ENCODE peak calls at places on chromosomes 11 and 22, in eight cellular contexts. D, R, P, Y, L, N, Z and I are unnamed samples.

GRCh38 chr11:27385245-27385644 is 22.2 kb upstream of the CCDC34 start:
- ATAC-seq in P (no peak), R (no peak), L (no peak), Y (peak), D (no peak), Z (no peak), N (no peak), I (no peak)

GRCh38 chr11:41245184-41245583 is 214.3 kb downstream of the LRRC4C start:
- ATAC-seq in L (no peak), Z (no peak), R (no peak), N (no peak), Y (no peak), P (no peak), D (peak), I (peak)

GRCh38 chr22:21857501-21857914 is 9.9 kb downstream of the MAPK1 start:
- ATAC-seq in D (no peak), P (peak), N (no peak), L (peak), Y (no peak), Z (no peak), R (peak), I (peak)

GRCh38 chr11:17750013-17750816 is 15.6 kb downstream of the KCNC1 start:
- ATAC-seq in P (no peak), L (no peak), D (no peak), Y (no peak), Z (no peak), N (no peak), R (no peak), I (no peak)

GRCh38 chr11:118215262-118215661 is 9.5 kb downstream of the JAML start:
- ATAC-seq in N (peak), P (peak), R (peak), Y (no peak), Z (no peak), L (no peak), D (no peak), I (no peak)

GRCh38 chr11:109865558-109866186 is 227.5 kb upstream of the ZC3H12C start:
- ATAC-seq in D (no peak), L (no peak), R (peak), Y (peak), N (no peak), P (no peak), Z (no peak), I (no peak)

GRCh38 chr22:49436056-49436455 is 391.6 kb downstream of the BRD1 start:
- ATAC-seq in P (no peak), Y (no peak), N (no peak), R (no peak), Z (no peak), L (no peak), D (no peak), I (no peak)

GRCh38 chr11:99884750-99885149 is 802.3 kb upstream of the ARHGAP42 start:
- ATAC-seq in P (no peak), Z (no peak), N (no peak), Y (no peak), R (no peak), L (no peak), D (no peak), I (no peak)

GRCh38 chr22:22855617-22856308 is 31.9 kb upstream of the IGLL5 start:
- ATAC-seq in L (peak), R (peak), Y (peak), Z (peak), P (peak), N (peak), D (peak), I (peak)

GRCh38 chr11:134615041-134615615 is 203.1 kb upstream of the B3GAT1 start:
- ATAC-seq in R (no peak), L (no peak), Z (no peak), N (no peak), Y (no peak), P (no peak), D (no peak), I (no peak)

GRCh38 chr22:19824197-19825015 is 30.3 kb downstream of the GNB1L start:
- ATAC-seq in Y (no peak), Z (peak), R (no peak), N (no peak), L (no peak), D (peak), P (no peak), I (no peak)

GRCh38 chr11:75371930-75372876 is 20.7 kb upstream of the ARRB1 start:
- ATAC-seq in R (no peak), Z (peak), L (no peak), P (no peak), D (peak), Y (peak), N (no peak), I (no peak)

GRCh38 chr11:114075891-114076441 is 16.5 kb downstream of the ZBTB16 start:
- ATAC-seq in P (peak), N (no peak), Y (peak), D (no peak), Z (no peak), L (no peak), R (no peak), I (no peak)

GRCh38 chr22:22882033-22882717 is 5.4 kb upstream of the IGLL5 start:
- ATAC-seq in Y (no peak), Z (peak), N (no peak), L (no peak), P (no peak), R (no peak), D (peak), I (no peak)

GRCh38 chr11:114426280-114426679 is 13.0 kb upstream of the REXO2 start:
- ATAC-seq in Z (no peak), R (no peak), L (no peak), N (no peak), P (no peak), Y (no peak), D (peak), I (no peak)

GRCh38 chr11:111361874-111362273 is 17.2 kb downstream of the POU2AF1 start:
- ATAC-seq in N (no peak), R (no peak), Y (no peak), L (no peak), Z (no peak), D (no peak), P (no peak), I (no peak)

GRCh38 chr11:8329961-8330361 is 66.3 kb upstream of the LMO1 start:
- ATAC-seq in Y (no peak), P (no peak), Z (no peak), L (no peak), D (no peak), N (no peak), R (no peak), I (no peak)

GRCh38 chr22:19706661-19707151 is 7.6 kb upstream of the SEPTIN5 start:
- ATAC-seq in D (no peak), N (no peak), P (no peak), Y (no peak), L (no peak), R (no peak), Z (no peak), I (no peak)

GRCh38 chr11:118640332-118641154 is 33.1 kb downstream of the PHLDB1 start:
- ATAC-seq in N (no peak), D (no peak), Z (peak), P (no peak), R (peak), Y (peak), L (no peak), I (no peak)

GRCh38 chr11:2100361-2101170 is 38.6 kb downstream of the IGF2 start:
- ATAC-seq in P (peak), L (no peak), Z (no peak), R (no peak), D (peak), N (peak), Y (no peak), I (peak)

GRCh38 chr11:78766997-78767396 is 192.3 kb upstream of the NARS2 start:
- ATAC-seq in Z (no peak), N (no peak), P (no peak), D (no peak), Y (no peak), R (no peak), L (no peak), I (no peak)

GRCh38 chr11:6635082-6635932 is 16.1 kb upstream of the TPP1 start:
- ATAC-seq in Z (no peak), N (no peak), L (no peak), D (peak), P (no peak), Y (no peak), R (peak), I (no peak)

GRCh38 chr11:2691355-2691761 is 8.4 kb downstream of the KCNQ1OT1 start:
- ATAC-seq in L (no peak), P (no peak), Z (no peak), N (no peak), D (no peak), Y (no peak), R (no peak), I (no peak)

GRCh38 chr11:58505849-58506248 is 2.1 kb downstream of the OR5B21 start:
- ATAC-seq in N (no peak), Y (no peak), L (no peak), P (no peak), R (peak), D (no peak), Z (no peak), I (peak)

GRCh38 chr11:45213717-45214116 is 67.3 kb downstream of the PRDM11 start:
- ATAC-seq in L (no peak), P (no peak), Y (no peak), N (no peak), D (no peak), R (no peak), Z (no peak), I (no peak)

GRCh38 chr11:33891714-33892327 is at the start of gene LMO2:
- ATAC-seq in R (no peak), D (no peak), Z (no peak), P (no peak), L (peak), N (no peak), Y (no peak), I (no peak)

GRCh38 chr22:49838771-49839717 is 11.4 kb upstream of the BRD1 start:
- ATAC-seq in N (peak), L (peak), Z (no peak), R (peak), P (peak), Y (no peak), D (peak), I (peak)

GRCh38 chr11:105297463-105297862 is 157.9 kb upstream of the CARD18 start:
- ATAC-seq in D (no peak), P (no peak), Z (peak), L (no peak), N (no peak), R (no peak), Y (no peak), I (no peak)

GRCh38 chr11:12284321-12285050 is 92.9 kb upstream of the PARVA start:
- ATAC-seq in R (no peak), P (no peak), Y (no peak), Z (no peak), L (no peak), D (no peak), N (no peak), I (no peak)

GRCh38 chr11:46903846-46904245 is 14.5 kb downstream of the LRP4 start:
- ATAC-seq in D (no peak), N (no peak), Z (no peak), L (no peak), P (no peak), R (no peak), Y (no peak), I (no peak)